ENCODE peak calls at places on chromosomes 5 and 9, in eight cellular contexts. D is Panc1, P is HCT116, B is HepG2, N is GM12878, I is upper lobe of left lung, R is GM23338, J is K562. F is an unnamed sample.
A peak's percentile ranks its signal among the peaks of the same experiment; 100 is the strongest.

GRCh38 chr5:138918680-138919079 is 43.5 kb upstream of the LRRTM2 start:
- ATAC-seq in N (no peak), D (no peak), B (no peak), R (peak; percentile 89), P (no peak), I (no peak), J (no peak), F (no peak)

GRCh38 chr5:173228107-173228506 is 6.9 kb downstream of the NKX2-5 start:
- ATAC-seq in P (no peak), I (no peak), R (no peak), N (no peak), J (no peak), B (peak; percentile 28), D (no peak), F (no peak)

GRCh38 chr9:34559616-34560546 is 29.6 kb downstream of the CNTFR start:
- ATAC-seq in R (peak; percentile 56), P (peak; percentile 44), I (peak; percentile 59), D (peak; percentile 48), B (peak; percentile 81), N (peak; percentile 45), J (peak; percentile 27), F (peak; percentile 82)

GRCh38 chr5:77426670-77427069 is 65.4 kb downstream of the WDR41 start:
- ATAC-seq in B (peak; percentile 76), R (no peak), J (no peak), D (no peak), I (no peak), P (no peak), N (no peak), F (no peak)

GRCh38 chr5:162593881-162594280 is 526.3 kb downstream of the GABRG2 start:
- ATAC-seq in I (no peak), N (peak; percentile 68), D (no peak), B (no peak), J (no peak), P (no peak), R (no peak), F (no peak)

GRCh38 chr5:132270345-132270685 is 12.8 kb downstream of the PDLIM4 start:
- ATAC-seq in J (no peak), N (no peak), I (no peak), D (no peak), B (no peak), R (no peak), P (no peak), F (no peak)

GRCh38 chr5:14199902-14200301 is 56.8 kb downstream of the TRIO start:
- ATAC-seq in I (no peak), B (no peak), P (no peak), R (peak; percentile 14), D (peak; percentile 39), J (no peak), N (no peak), F (peak; percentile 75)

GRCh38 chr5:170070556-170071412 is 34.9 kb upstream of the FOXI1 start:
- ATAC-seq in I (no peak), P (peak; percentile 93), N (peak; percentile 14), J (peak; percentile 98), R (peak; percentile 97), D (peak; percentile 93), B (peak; percentile 93), F (no peak)

GRCh38 chr5:173315495-173316352 is 12.5 kb downstream of the STC2 start:
- ATAC-seq in D (peak; percentile 73), B (no peak), R (peak; percentile 61), J (peak; percentile 48), P (no peak), I (no peak), N (no peak), F (peak; percentile 22)

GRCh38 chr5:119274767-119275130 is 81.1 kb upstream of the TNFAIP8 start:
- ATAC-seq in N (peak; percentile 23), D (no peak), B (no peak), R (no peak), I (no peak), J (no peak), P (peak; percentile 41), F (no peak)

GRCh38 chr5:36222620-36223019 is 19.1 kb downstream of the NADK2 start:
- ATAC-seq in I (no peak), R (no peak), J (no peak), P (no peak), D (no peak), B (no peak), N (no peak), F (no peak)

GRCh38 chr9:109421034-109421700 is 76.9 kb downstream of the PTPN3 start:
- ATAC-seq in I (no peak), R (no peak), J (no peak), B (no peak), N (no peak), D (no peak), P (no peak), F (no peak)

GRCh38 chr9:137128158-137129088 is 10.5 kb upstream of the GRIN1 start:
- ATAC-seq in D (no peak), J (peak; percentile 13), N (peak; percentile 8), I (no peak), P (no peak), R (no peak), B (peak; percentile 7), F (no peak)

GRCh38 chr5:120657083-120657482 is 193.0 kb downstream of the PRR16 start:
- ATAC-seq in I (no peak), B (no peak), P (no peak), D (no peak), N (no peak), R (no peak), J (no peak), F (no peak)

GRCh38 chr5:138559937-138560336 is 15.3 kb downstream of the HSPA9 start:
- ATAC-seq in J (peak; percentile 4), R (no peak), B (no peak), P (peak; percentile 28), D (no peak), N (no peak), I (no peak), F (no peak)

GRCh38 chr5:142235050-142235797 is 89.6 kb downstream of the SPRY4 start:
- ATAC-seq in R (peak; percentile 95), J (no peak), D (peak; percentile 30), N (no peak), I (peak; percentile 20), P (peak; percentile 64), B (no peak), F (no peak)

GRCh38 chr9:81108391-81108790 is 581.0 kb downstream of the TLE1 start:
- ATAC-seq in R (no peak), N (no peak), D (no peak), J (no peak), B (no peak), I (no peak), P (no peak), F (no peak)

GRCh38 chr5:7495133-7495521 is 99.2 kb downstream of the ADCY2 start:
- ATAC-seq in P (no peak), N (no peak), R (no peak), I (no peak), B (no peak), J (no peak), D (no peak), F (peak; percentile 35)

GRCh38 chr9:120610975-120611689 is 31.2 kb upstream of the CDK5RAP2 start:
- ATAC-seq in I (no peak), N (peak; percentile 73), J (peak; percentile 96), D (no peak), B (peak; percentile 68), R (no peak), P (peak; percentile 80), F (no peak)

GRCh38 chr5:10801931-10802674 is 41.1 kb upstream of the DAP start:
- ATAC-seq in P (peak; percentile 49), J (peak; percentile 79), D (peak; percentile 60), B (peak; percentile 50), R (peak; percentile 87), I (no peak), N (no peak), F (no peak)

GRCh38 chr5:154513669-154514084 is 35.6 kb upstream of the HAND1 start:
- ATAC-seq in I (no peak), P (no peak), D (no peak), B (no peak), N (peak; percentile 77), R (no peak), J (no peak), F (no peak)

GRCh38 chr5:168807261-168807660 is 228.1 kb upstream of the PANK3 start:
- ATAC-seq in J (no peak), N (no peak), P (no peak), D (no peak), B (no peak), I (no peak), R (no peak), F (no peak)
- H3K4me3 ChIP-seq in J (no peak overlapping the region), N (no peak overlapping the region), P (no peak overlapping the region), D (no peak overlapping the region), B (no peak overlapping the region), I (no peak overlapping the region), R (no peak overlapping the region), F (no peak overlapping the region)

GRCh38 chr9:113580041-113580953 is 116.8 kb downstream of the RGS3 start:
- ATAC-seq in I (peak; percentile 94), R (no peak), D (no peak), J (no peak), B (no peak), N (peak; percentile 25), P (no peak), F (peak; percentile 59)
- TF ChIP-seq POLR2AphosphoS5 in I (peak; percentile 71), R (no peak), D (no peak), J (no peak), B (no peak), N (no peak), P (no peak), F (no peak)

DNA sequence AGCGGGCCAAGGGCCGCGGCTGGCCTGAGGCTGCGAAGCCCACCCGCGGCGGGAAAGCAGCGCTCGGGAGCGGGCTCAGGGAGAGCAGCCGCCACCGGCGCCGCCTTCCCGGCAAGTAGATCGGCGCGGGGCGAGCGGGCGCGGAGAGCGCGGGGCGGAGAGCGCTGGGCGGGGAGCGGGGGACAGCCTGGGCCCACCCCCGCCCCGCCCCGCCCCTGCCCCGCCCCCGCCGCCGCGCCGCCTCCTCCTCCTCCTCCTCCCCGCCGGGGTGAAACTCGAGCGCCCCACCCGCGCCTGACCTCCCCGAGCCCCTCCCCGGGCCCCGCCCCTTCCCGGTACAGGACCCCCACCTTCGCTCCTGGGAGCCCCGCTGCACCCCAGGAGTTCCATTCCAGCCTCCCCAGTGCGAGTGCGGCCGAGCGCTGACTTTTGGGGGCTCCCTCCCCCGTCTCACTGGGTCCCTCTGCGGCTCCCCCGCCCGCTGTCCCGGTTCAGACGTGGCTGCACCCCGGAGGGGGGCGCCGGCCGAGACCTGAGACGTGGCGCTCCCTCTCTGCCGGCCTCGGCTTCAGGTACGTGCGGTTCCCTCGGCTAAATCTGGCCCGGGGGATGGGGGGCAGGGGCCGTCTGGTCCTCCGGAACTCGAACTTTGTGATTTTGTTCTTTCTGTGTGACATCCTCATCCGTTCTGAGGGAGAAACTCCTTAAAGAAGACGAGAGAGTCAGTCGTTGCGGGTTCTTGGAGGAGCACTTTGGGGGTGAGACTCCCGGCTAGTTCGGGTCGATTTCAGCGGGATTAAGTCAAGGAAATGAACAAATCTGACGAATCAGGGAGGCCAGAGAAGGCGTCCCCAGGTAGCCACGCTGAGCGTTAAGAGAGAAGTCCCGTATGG is at the start of gene SEMA5A:
- ATAC-seq in R (peak; percentile 65), I (peak; percentile 81), N (no peak), B (no peak), P (no peak), D (peak; percentile 64), J (peak; percentile 92), F (peak; percentile 83)
- H3K4me3 ChIP-seq in R (peak within 1 kb of the TSS; percentile 95), I (peak within 1 kb of the TSS; percentile 65), N (peak within 1 kb of the TSS; percentile 46), B (no peak within 1 kb of the TSS), P (no peak within 1 kb of the TSS), D (peak within 1 kb of the TSS; percentile 36), J (peak within 1 kb of the TSS; percentile 11), F (peak within 1 kb of the TSS; percentile 82)

DNA sequence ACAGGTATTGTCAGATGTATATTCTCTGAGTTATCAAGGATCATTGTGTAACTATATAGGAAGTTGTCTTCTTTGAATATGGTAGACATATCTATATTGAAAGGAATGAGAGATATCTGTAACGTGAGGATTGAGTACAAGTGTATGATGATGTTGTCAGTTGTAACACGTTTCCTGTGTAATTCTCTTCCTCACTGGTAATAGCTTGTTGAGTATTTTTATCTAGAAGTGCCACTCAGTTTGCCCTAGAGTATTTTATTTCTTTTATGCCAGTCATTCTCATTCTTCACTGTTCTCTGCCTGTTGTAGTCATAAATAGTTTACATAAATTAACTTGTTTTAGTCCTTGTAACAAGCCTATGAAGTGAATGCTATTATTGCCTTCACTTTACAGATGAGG is 172.1 kb downstream of the BAAT start:
- ATAC-seq in D (no peak), N (no peak), B (no peak), J (no peak), R (no peak), I (no peak), P (no peak), F (no peak)
- TF ChIP-seq POLR2AphosphoS5 in D (no peak), N (no peak), B (no peak), J (no peak), R (no peak), I (no peak), P (no peak), F (no peak)